ENCODE peak calls at places on chromosomes 16 and 17, in ten cellular contexts. One of them, this sample, is unnamed.

GRCh38 chr16:11390573-11391495 is 45.6 kb downstream of the RMI2 start:
- DNase-seq in right cardiac atrium: peak; percentile 30
- DNase-seq in stimulated activated CD4-positive, alpha-beta T cell treated with anti-CD3 and anti-CD28 coated beads, Interleukin-2, amount 100 ng/mL, for 48 hours: no peak
- DNase-seq in NCI-H524: peak; percentile 56
- DNase-seq in SK-MEL-5: no peak
- DNase-seq in LHCN-M2: no peak
- DNase-seq in non-pigmented ciliary epithelial cell: no peak
- DNase-seq in fibroblast of the aortic adventitia: no peak
- DNase-seq in activated CD4-positive, alpha-beta memory T cell treated with anti-CD3 and anti-CD28 coated beads, Interleukin-2, amount 10 ng/mL, durations not matched to agents 7 days and 5 days: no peak
- DNase-seq in RPMI8226: no peak
- DNase-seq in this sample: no peak

GRCh38 chr17:57623620-57624019 is 121.5 kb downstream of the CCDC182 start:
- DNase-seq in right cardiac atrium: no peak
- DNase-seq in stimulated activated CD4-positive, alpha-beta T cell treated with anti-CD3 and anti-CD28 coated beads, Interleukin-2, amount 100 ng/mL, for 48 hours: no peak
- DNase-seq in NCI-H524: no peak
- DNase-seq in SK-MEL-5: no peak
- DNase-seq in LHCN-M2: no peak
- DNase-seq in non-pigmented ciliary epithelial cell: no peak
- DNase-seq in fibroblast of the aortic adventitia: no peak
- DNase-seq in activated CD4-positive, alpha-beta memory T cell treated with anti-CD3 and anti-CD28 coated beads, Interleukin-2, amount 10 ng/mL, durations not matched to agents 7 days and 5 days: no peak
- DNase-seq in RPMI8226: no peak
- DNase-seq in this sample: peak; percentile 47

GRCh38 chr16:50535506-50536257 is 12.5 kb upstream of the NKD1 start:
- DNase-seq in right cardiac atrium: no peak
- DNase-seq in stimulated activated CD4-positive, alpha-beta T cell treated with anti-CD3 and anti-CD28 coated beads, Interleukin-2, amount 100 ng/mL, for 48 hours: no peak
- DNase-seq in NCI-H524: no peak
- DNase-seq in SK-MEL-5: no peak
- DNase-seq in LHCN-M2: no peak
- DNase-seq in non-pigmented ciliary epithelial cell: no peak
- DNase-seq in fibroblast of the aortic adventitia: no peak
- DNase-seq in activated CD4-positive, alpha-beta memory T cell treated with anti-CD3 and anti-CD28 coated beads, Interleukin-2, amount 10 ng/mL, durations not matched to agents 7 days and 5 days: no peak
- DNase-seq in RPMI8226: no peak
- DNase-seq in this sample: no peak

GRCh38 chr16:14658063-14658462 is 25.3 kb downstream of the BFAR start:
- DNase-seq in right cardiac atrium: no peak
- DNase-seq in stimulated activated CD4-positive, alpha-beta T cell treated with anti-CD3 and anti-CD28 coated beads, Interleukin-2, amount 100 ng/mL, for 48 hours: no peak
- DNase-seq in NCI-H524: peak; percentile 62
- DNase-seq in SK-MEL-5: no peak
- DNase-seq in LHCN-M2: peak; percentile 72
- DNase-seq in non-pigmented ciliary epithelial cell: no peak
- DNase-seq in fibroblast of the aortic adventitia: no peak
- DNase-seq in activated CD4-positive, alpha-beta memory T cell treated with anti-CD3 and anti-CD28 coated beads, Interleukin-2, amount 10 ng/mL, durations not matched to agents 7 days and 5 days: no peak
- DNase-seq in RPMI8226: no peak
- DNase-seq in this sample: peak; percentile 12

GRCh38 chr16:84040823-84041391 is 1.7 kb downstream of the SLC38A8 start:
- DNase-seq in right cardiac atrium: peak; percentile 41
- DNase-seq in stimulated activated CD4-positive, alpha-beta T cell treated with anti-CD3 and anti-CD28 coated beads, Interleukin-2, amount 100 ng/mL, for 48 hours: no peak
- DNase-seq in NCI-H524: peak; percentile 52
- DNase-seq in SK-MEL-5: peak; percentile 98
- DNase-seq in LHCN-M2: peak; percentile 54
- DNase-seq in non-pigmented ciliary epithelial cell: no peak
- DNase-seq in fibroblast of the aortic adventitia: no peak
- DNase-seq in activated CD4-positive, alpha-beta memory T cell treated with anti-CD3 and anti-CD28 coated beads, Interleukin-2, amount 10 ng/mL, durations not matched to agents 7 days and 5 days: no peak
- DNase-seq in RPMI8226: no peak
- DNase-seq in this sample: no peak

GRCh38 chr17:69424287-69425041 is 10.0 kb downstream of the MAP2K6 start:
- DNase-seq in right cardiac atrium: no peak
- DNase-seq in stimulated activated CD4-positive, alpha-beta T cell treated with anti-CD3 and anti-CD28 coated beads, Interleukin-2, amount 100 ng/mL, for 48 hours: no peak
- DNase-seq in NCI-H524: no peak
- DNase-seq in SK-MEL-5: no peak
- DNase-seq in LHCN-M2: no peak
- DNase-seq in non-pigmented ciliary epithelial cell: no peak
- DNase-seq in fibroblast of the aortic adventitia: no peak
- DNase-seq in activated CD4-positive, alpha-beta memory T cell treated with anti-CD3 and anti-CD28 coated beads, Interleukin-2, amount 10 ng/mL, durations not matched to agents 7 days and 5 days: no peak
- DNase-seq in RPMI8226: no peak
- DNase-seq in this sample: no peak

GRCh38 chr16:4677994-4678393 is 15.4 kb upstream of the NUDT16L1 start:
- DNase-seq in right cardiac atrium: peak; percentile 61
- DNase-seq in stimulated activated CD4-positive, alpha-beta T cell treated with anti-CD3 and anti-CD28 coated beads, Interleukin-2, amount 100 ng/mL, for 48 hours: no peak
- DNase-seq in NCI-H524: no peak
- DNase-seq in SK-MEL-5: no peak
- DNase-seq in LHCN-M2: no peak
- DNase-seq in non-pigmented ciliary epithelial cell: no peak
- DNase-seq in fibroblast of the aortic adventitia: no peak
- DNase-seq in activated CD4-positive, alpha-beta memory T cell treated with anti-CD3 and anti-CD28 coated beads, Interleukin-2, amount 10 ng/mL, durations not matched to agents 7 days and 5 days: no peak
- DNase-seq in RPMI8226: no peak
- DNase-seq in this sample: no peak

GRCh38 chr17:40316571-40317344 is 7.8 kb downstream of the RARA start:
- DNase-seq in right cardiac atrium: peak; percentile 89
- DNase-seq in stimulated activated CD4-positive, alpha-beta T cell treated with anti-CD3 and anti-CD28 coated beads, Interleukin-2, amount 100 ng/mL, for 48 hours: no peak
- DNase-seq in NCI-H524: peak; percentile 16
- DNase-seq in SK-MEL-5: no peak
- DNase-seq in LHCN-M2: peak; percentile 65
- DNase-seq in non-pigmented ciliary epithelial cell: no peak
- DNase-seq in fibroblast of the aortic adventitia: peak; percentile 70
- DNase-seq in activated CD4-positive, alpha-beta memory T cell treated with anti-CD3 and anti-CD28 coated beads, Interleukin-2, amount 10 ng/mL, durations not matched to agents 7 days and 5 days: no peak
- DNase-seq in RPMI8226: peak; percentile 3
- DNase-seq in this sample: no peak

GRCh38 chr16:22314661-22315626 is 17.7 kb downstream of the POLR3E start:
- DNase-seq in right cardiac atrium: no peak
- DNase-seq in stimulated activated CD4-positive, alpha-beta T cell treated with anti-CD3 and anti-CD28 coated beads, Interleukin-2, amount 100 ng/mL, for 48 hours: no peak
- DNase-seq in NCI-H524: peak; percentile 56
- DNase-seq in SK-MEL-5: no peak
- DNase-seq in LHCN-M2: no peak
- DNase-seq in non-pigmented ciliary epithelial cell: no peak
- DNase-seq in fibroblast of the aortic adventitia: no peak
- DNase-seq in activated CD4-positive, alpha-beta memory T cell treated with anti-CD3 and anti-CD28 coated beads, Interleukin-2, amount 10 ng/mL, durations not matched to agents 7 days and 5 days: no peak
- DNase-seq in RPMI8226: no peak
- DNase-seq in this sample: no peak

GRCh38 chr17:31449746-31450145 is 58.3 kb downstream of the RAB11FIP4 start:
- DNase-seq in right cardiac atrium: no peak
- DNase-seq in stimulated activated CD4-positive, alpha-beta T cell treated with anti-CD3 and anti-CD28 coated beads, Interleukin-2, amount 100 ng/mL, for 48 hours: no peak
- DNase-seq in NCI-H524: no peak
- DNase-seq in SK-MEL-5: no peak
- DNase-seq in LHCN-M2: no peak
- DNase-seq in non-pigmented ciliary epithelial cell: no peak
- DNase-seq in fibroblast of the aortic adventitia: no peak
- DNase-seq in activated CD4-positive, alpha-beta memory T cell treated with anti-CD3 and anti-CD28 coated beads, Interleukin-2, amount 10 ng/mL, durations not matched to agents 7 days and 5 days: no peak
- DNase-seq in RPMI8226: no peak
- DNase-seq in this sample: no peak

GRCh38 chr16:7021653-7022275 is 310.9 kb upstream of the RBFOX1 start:
- DNase-seq in right cardiac atrium: no peak
- DNase-seq in stimulated activated CD4-positive, alpha-beta T cell treated with anti-CD3 and anti-CD28 coated beads, Interleukin-2, amount 100 ng/mL, for 48 hours: no peak
- DNase-seq in NCI-H524: no peak
- DNase-seq in SK-MEL-5: no peak
- DNase-seq in LHCN-M2: no peak
- DNase-seq in non-pigmented ciliary epithelial cell: no peak
- DNase-seq in fibroblast of the aortic adventitia: no peak
- DNase-seq in activated CD4-positive, alpha-beta memory T cell treated with anti-CD3 and anti-CD28 coated beads, Interleukin-2, amount 10 ng/mL, durations not matched to agents 7 days and 5 days: no peak
- DNase-seq in RPMI8226: no peak
- DNase-seq in this sample: no peak

GRCh38 chr17:50919321-50920040 is 53.3 kb upstream of the TOB1 start:
- DNase-seq in right cardiac atrium: peak; percentile 95
- DNase-seq in stimulated activated CD4-positive, alpha-beta T cell treated with anti-CD3 and anti-CD28 coated beads, Interleukin-2, amount 100 ng/mL, for 48 hours: peak; percentile 64
- DNase-seq in NCI-H524: peak; percentile 76
- DNase-seq in SK-MEL-5: peak; percentile 60
- DNase-seq in LHCN-M2: peak; percentile 72
- DNase-seq in non-pigmented ciliary epithelial cell: no peak
- DNase-seq in fibroblast of the aortic adventitia: peak; percentile 80
- DNase-seq in activated CD4-positive, alpha-beta memory T cell treated with anti-CD3 and anti-CD28 coated beads, Interleukin-2, amount 10 ng/mL, durations not matched to agents 7 days and 5 days: peak; percentile 91
- DNase-seq in RPMI8226: peak; percentile 94
- DNase-seq in this sample: peak; percentile 11

GRCh38 chr17:27481327-27481726 is 25.1 kb downstream of the KSR1 start:
- DNase-seq in right cardiac atrium: no peak
- DNase-seq in stimulated activated CD4-positive, alpha-beta T cell treated with anti-CD3 and anti-CD28 coated beads, Interleukin-2, amount 100 ng/mL, for 48 hours: no peak
- DNase-seq in NCI-H524: no peak
- DNase-seq in SK-MEL-5: no peak
- DNase-seq in LHCN-M2: no peak
- DNase-seq in non-pigmented ciliary epithelial cell: no peak
- DNase-seq in fibroblast of the aortic adventitia: no peak
- DNase-seq in activated CD4-positive, alpha-beta memory T cell treated with anti-CD3 and anti-CD28 coated beads, Interleukin-2, amount 10 ng/mL, durations not matched to agents 7 days and 5 days: peak; percentile 83
- DNase-seq in RPMI8226: no peak
- DNase-seq in this sample: no peak

This sample was measured in naive B cell.